ENCODE peak calls at places on chromosomes 12 and 14, in eight cellular contexts. One of them, this sample, is unnamed.

GRCh38 chr12:115102450-115102849 is 418.5 kb upstream of the TBX3 start:
- DNase-seq in endothelial cell of umbilical vein: no peak
- DNase-seq in IMR-90: no peak
- DNase-seq in germinal center: no peak
- DNase-seq in DMS153: no peak
- DNase-seq in cardiac fibroblast: no peak
- DNase-seq in amygdala: no peak
- DNase-seq in fibroblast of gingiva: no peak
- DNase-seq in this sample: no peak

GRCh38 chr12:22641353-22642053 is 16.5 kb downstream of the ETNK1 start:
- DNase-seq in IMR-90: no peak
- DNase-seq in germinal center: no peak
- DNase-seq in DMS153: no peak
- DNase-seq in cardiac fibroblast: no peak
- DNase-seq in amygdala: no peak
- DNase-seq in endothelial cell of umbilical vein: no peak
- DNase-seq in fibroblast of gingiva: no peak
- DNase-seq in this sample: no peak

GRCh38 chr14:74653386-74654138 is 41.5 kb upstream of the LTBP2 start:
- DNase-seq in IMR-90: no peak
- DNase-seq in amygdala: no peak
- DNase-seq in fibroblast of gingiva: peak
- DNase-seq in endothelial cell of umbilical vein: no peak
- DNase-seq in germinal center: no peak
- DNase-seq in DMS153: no peak
- DNase-seq in cardiac fibroblast: no peak
- DNase-seq in this sample: no peak

GRCh38 chr12:87469295-87469694 is 559.9 kb downstream of the C12orf50 start:
- DNase-seq in IMR-90: peak
- DNase-seq in fibroblast of gingiva: peak
- DNase-seq in DMS153: no peak
- DNase-seq in amygdala: no peak
- DNase-seq in germinal center: no peak
- DNase-seq in cardiac fibroblast: peak
- DNase-seq in endothelial cell of umbilical vein: no peak
- DNase-seq in this sample: no peak

GRCh38 chr12:57732726-57733593 is 5.6 kb downstream of the AGAP2 start:
- DNase-seq in endothelial cell of umbilical vein: no peak
- DNase-seq in amygdala: no peak
- DNase-seq in DMS153: no peak
- DNase-seq in IMR-90: peak
- DNase-seq in cardiac fibroblast: no peak
- DNase-seq in germinal center: no peak
- DNase-seq in fibroblast of gingiva: no peak
- DNase-seq in this sample: no peak

GRCh38 chr12:122995503-122996187 is 15.2 kb downstream of the ARL6IP4 start:
- DNase-seq in endothelial cell of umbilical vein: no peak
- DNase-seq in DMS153: no peak
- DNase-seq in fibroblast of gingiva: no peak
- DNase-seq in IMR-90: no peak
- DNase-seq in germinal center: no peak
- DNase-seq in cardiac fibroblast: peak
- DNase-seq in amygdala: no peak
- DNase-seq in this sample: no peak

GRCh38 chr14:105348169-105348944 is 33.8 kb downstream of the PACS2 start:
- DNase-seq in germinal center: no peak
- DNase-seq in DMS153: no peak
- DNase-seq in endothelial cell of umbilical vein: no peak
- DNase-seq in IMR-90: no peak
- DNase-seq in cardiac fibroblast: no peak
- DNase-seq in amygdala: no peak
- DNase-seq in fibroblast of gingiva: no peak
- DNase-seq in this sample: no peak

GRCh38 chr14:100215330-100215885 is 23.5 kb upstream of the YY1 start:
- DNase-seq in endothelial cell of umbilical vein: no peak
- DNase-seq in IMR-90: no peak
- DNase-seq in DMS153: no peak
- DNase-seq in fibroblast of gingiva: no peak
- DNase-seq in germinal center: no peak
- DNase-seq in amygdala: no peak
- DNase-seq in cardiac fibroblast: no peak
- DNase-seq in this sample: no peak

GRCh38 chr12:119204137-119204536 is 25.4 kb downstream of the HSPB8 start:
- DNase-seq in DMS153: no peak
- DNase-seq in germinal center: no peak
- DNase-seq in cardiac fibroblast: no peak
- DNase-seq in fibroblast of gingiva: no peak
- DNase-seq in IMR-90: no peak
- DNase-seq in amygdala: no peak
- DNase-seq in endothelial cell of umbilical vein: no peak
- DNase-seq in this sample: no peak

GRCh38 chr14:89958966-89959365 is 3.2 kb downstream of the TDP1 start:
- DNase-seq in fibroblast of gingiva: no peak
- DNase-seq in germinal center: no peak
- DNase-seq in IMR-90: no peak
- DNase-seq in DMS153: no peak
- DNase-seq in endothelial cell of umbilical vein: peak
- DNase-seq in cardiac fibroblast: no peak
- DNase-seq in amygdala: no peak
- DNase-seq in this sample: no peak